ENCODE peak calls at places on chromosomes 3 and 15, in seven cellular contexts. E, D, C, H, Z, U and S are unnamed samples. For H3K4me1, the result is how much of the 10 kb centered on the place peaks cover.

GRCh38 chr3:20637729-20638128 is 451.7 kb upstream of the SGO1 start:
- DNase-seq in E (no peak), D (no peak), C (peak), H (no peak), Z (no peak), U (no peak), S (no peak)

GRCh38 chr15:60682615-60683014 is 203.7 kb upstream of the ICE2 start:
- DNase-seq in E (no peak), D (no peak), C (no peak), H (no peak), Z (no peak), U (peak), S (no peak)

GRCh38 chr15:100438570-100438969 is 90.2 kb downstream of the CERS3 start:
- DNase-seq in E (peak), D (peak), C (peak), H (peak), Z (peak), U (peak), S (no peak)

GRCh38 chr15:64502537-64502936 is 42.2 kb downstream of the ZNF609 start:
- DNase-seq in E (no peak), D (no peak), C (peak), H (no peak), Z (no peak), U (no peak), S (no peak)

GRCh38 chr3:177525414-177525813 is 328.1 kb upstream of the TBL1XR1 start:
- DNase-seq in E (no peak), D (no peak), C (no peak), H (no peak), Z (no peak), U (no peak), S (no peak)

GRCh38 chr3:187673012-187673411 is 2.8 kb upstream of the SST start:
- DNase-seq in E (no peak), D (no peak), C (no peak), H (no peak), Z (no peak), U (no peak), S (no peak)

GRCh38 chr15:89496155-89497098 is at the start of gene RHCG:
- DNase-seq in E (no peak), D (peak), C (peak), H (peak), Z (peak), U (peak), S (peak)

GRCh38 chr15:55744026-55744655 is 1.2 kb upstream of the PRTG start:
- DNase-seq in E (no peak), D (no peak), C (no peak), H (no peak), Z (no peak), U (no peak), S (no peak)

GRCh38 chr15:77869021-77869895 is 208.3 kb downstream of the TBC1D2B start:
- DNase-seq in E (peak), D (no peak), C (peak), H (no peak), Z (no peak), U (no peak), S (no peak)

DNA sequence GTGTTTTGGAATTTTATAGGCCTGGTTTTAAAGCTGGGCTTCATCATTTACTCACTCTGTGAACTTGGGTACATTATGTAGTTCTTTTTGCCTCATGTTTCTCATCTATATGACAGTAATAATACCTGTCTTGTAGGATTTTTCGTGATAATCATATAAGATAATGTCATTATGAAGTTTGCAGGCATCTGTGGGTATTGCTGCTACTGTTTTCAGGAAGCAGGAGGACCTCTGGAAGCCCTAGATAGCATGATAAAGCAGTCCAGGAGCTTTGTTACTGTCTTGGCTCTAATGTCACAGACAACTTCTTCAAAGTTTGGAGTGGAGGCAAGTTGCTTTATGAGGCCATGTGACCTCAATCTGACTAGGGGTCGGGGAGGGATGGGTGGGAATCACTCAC is 145.0 kb upstream of the MEIS2 start:
- DNase-seq in E (no peak), D (no peak), C (no peak), H (no peak), Z (no peak), U (no peak), S (no peak)
- TF ChIP-seq CTCF in E (no peak), D (no peak), C (no peak), H (no peak), Z (no peak), U (no peak), S (no peak)

DNA sequence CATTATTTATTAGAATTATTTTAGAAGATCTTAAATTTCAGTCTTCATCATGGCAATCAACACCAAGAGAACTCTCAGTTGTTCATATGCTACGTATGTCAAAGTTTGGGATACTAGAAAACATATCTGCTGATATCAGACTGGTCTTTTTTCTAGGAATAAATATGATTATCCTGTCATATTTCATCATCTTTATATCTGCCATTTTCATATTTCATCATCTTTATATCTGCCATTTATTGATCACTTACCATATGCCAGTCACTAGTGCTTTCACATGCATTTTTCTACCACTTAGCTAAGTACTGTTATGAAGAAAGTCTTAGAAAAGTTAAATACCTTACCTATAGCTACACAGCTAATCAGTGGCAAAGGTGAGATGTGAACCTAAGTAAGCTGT is 2.8 kb upstream of the ZCWPW2 start:
- DNase-seq in E (no peak), D (no peak), C (no peak), H (no peak), Z (no peak), U (no peak), S (no peak)
- H3K4me1 ChIP-seq in E (half or more), D (under half), C (under half), H (under half), Z (under half), U (under half), S (under half)

GRCh38 chr3:23686535-23686934 is 119.2 kb upstream of the UBE2E1 start:
- DNase-seq in E (no peak), D (no peak), C (no peak), H (no peak), Z (no peak), U (no peak), S (no peak)
- H3K27ac ChIP-seq in E (no peak), D (no peak), C (no peak), H (no peak), Z (no peak), U (no peak), S (no peak)

GRCh38 chr3:148162132-148162531 is 535.6 kb upstream of the AGTR1 start:
- DNase-seq in E (no peak), D (no peak), C (no peak), H (no peak), Z (no peak), U (no peak), S (no peak)
- TF ChIP-seq CTCF in E (no peak), D (no peak), C (no peak), H (no peak), Z (no peak), U (no peak), S (no peak)